ENCODE peak calls at places on chromosome 17, in four cellular contexts. Y is progenitor cell of endocrine pancreas, T is HFFc6, X is GM12865. R is an unnamed sample.
A peak's percentile ranks its signal among the peaks of the same experiment; 100 is the strongest.

GRCh38 chr17:43849116-43849515 is 2.1 kb downstream of the CD300LG start:
- DNase-seq in Y (no peak), T (no peak), X (no peak), R (no peak)

GRCh38 chr17:80859004-80859941 is 132.4 kb upstream of the CHMP6 start:
- DNase-seq in Y (no peak), T (peak; percentile 94), X (no peak), R (peak; percentile 92)

GRCh38 chr17:49928126-49928800 is 40.7 kb upstream of the DLX4 start:
- DNase-seq in Y (no peak), T (no peak), X (no peak), R (peak; percentile 15)

GRCh38 chr17:7323731-7324437 is 5.3 kb downstream of the NEURL4 start:
- DNase-seq in Y (peak; percentile 69), T (peak; percentile 21), X (peak; percentile 57), R (peak; percentile 20)

GRCh38 chr17:3685174-3685812 is 10.7 kb downstream of the P2RX5 start:
- DNase-seq in Y (no peak), T (no peak), X (no peak), R (no peak)

GRCh38 chr17:28763804-28764266 is 20.0 kb downstream of the TRAF4 start:
- DNase-seq in Y (peak; percentile 66), T (peak; percentile 72), X (peak; percentile 80), R (peak; percentile 79)

GRCh38 chr17:4167786-4168185 is 24.8 kb downstream of the CYB5D2 start:
- DNase-seq in Y (no peak), T (no peak), X (no peak), R (no peak)

GRCh38 chr17:44122825-44123355 is 551 bp downstream of the HDAC5 start:
- DNase-seq in Y (no peak), T (no peak), X (peak; percentile 21), R (no peak)

GRCh38 chr17:77320046-77320445 is 179.3 kb downstream of the SEC14L1 start:
- DNase-seq in Y (no peak), T (peak; percentile 50), X (no peak), R (peak; percentile 87)

GRCh38 chr17:15463363-15463762 is 4.1 kb downstream of the CDRT4 start:
- DNase-seq in Y (no peak), T (peak; percentile 77), X (no peak), R (peak; percentile 87)

GRCh38 chr17:48625502-48626201 is 506 bp downstream of the HOXB9 start:
- DNase-seq in Y (no peak), T (no peak), X (peak; percentile 51), R (no peak)

GRCh38 chr17:66091440-66092080 is 100.4 kb downstream of the CEP112 start:
- DNase-seq in Y (no peak), T (no peak), X (no peak), R (no peak)

GRCh38 chr17:40498281-40499084 is 2.9 kb downstream of the TNS4 start:
- DNase-seq in Y (no peak), T (no peak), X (no peak), R (no peak)

GRCh38 chr17:28086519-28086918 is 44.0 kb downstream of the NLK start:
- DNase-seq in Y (no peak), T (peak; percentile 46), X (no peak), R (no peak)

GRCh38 chr17:69452664-69453260 is 38.3 kb downstream of the MAP2K6 start:
- DNase-seq in Y (no peak), T (no peak), X (no peak), R (no peak)

GRCh38 chr17:47875011-47875471 is 21.0 kb upstream of the SP2 start:
- DNase-seq in Y (no peak), T (no peak), X (no peak), R (no peak)

GRCh38 chr17:19567216-19568015 is 33.8 kb downstream of the SLC47A1 start:
- DNase-seq in Y (no peak), T (no peak), X (no peak), R (no peak)
- TF ChIP-seq CTCF in Y (no peak), T (no peak), X (no peak), R (no peak)

DNA sequence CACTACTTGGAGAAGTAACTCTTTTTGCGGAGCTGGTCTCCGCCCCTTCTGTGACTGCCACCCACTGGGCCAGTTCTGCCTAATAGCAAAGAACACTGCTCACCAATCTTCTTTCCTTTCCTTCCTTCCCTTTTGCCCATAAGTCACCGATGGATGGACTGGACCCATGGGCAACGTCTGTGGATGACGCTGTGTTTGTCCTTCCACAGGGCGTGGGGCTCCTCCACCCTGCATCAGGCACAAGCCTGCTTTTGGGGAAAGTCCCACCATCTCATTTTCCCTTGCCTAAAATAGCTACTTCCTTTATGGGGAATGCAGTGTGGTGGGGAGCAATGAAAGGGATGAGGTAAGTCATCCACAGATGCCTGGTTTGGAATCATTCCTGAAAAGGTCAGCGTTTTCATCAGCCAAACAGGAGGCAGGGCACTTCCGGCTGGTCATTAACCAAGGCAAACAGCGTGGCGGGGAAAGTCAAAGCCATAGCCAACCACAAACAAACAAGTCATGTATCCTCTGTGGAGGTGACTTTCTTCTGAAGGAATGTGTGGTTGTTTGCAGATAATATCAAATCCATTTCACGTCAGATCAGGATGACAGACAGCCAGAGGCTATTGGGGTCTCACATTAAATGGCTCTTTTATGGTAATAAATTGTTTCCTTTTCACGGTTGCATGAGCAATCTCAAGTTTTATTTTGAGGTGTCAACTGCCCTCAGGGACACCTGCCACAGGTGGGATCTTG is 30.7 kb upstream of the MED9 start:
- DNase-seq in Y (no peak), T (peak; percentile 95), X (no peak), R (peak; percentile 93)
- TF ChIP-seq CTCF in Y (no peak), T (no peak), X (no peak), R (peak; percentile 3)

DNA sequence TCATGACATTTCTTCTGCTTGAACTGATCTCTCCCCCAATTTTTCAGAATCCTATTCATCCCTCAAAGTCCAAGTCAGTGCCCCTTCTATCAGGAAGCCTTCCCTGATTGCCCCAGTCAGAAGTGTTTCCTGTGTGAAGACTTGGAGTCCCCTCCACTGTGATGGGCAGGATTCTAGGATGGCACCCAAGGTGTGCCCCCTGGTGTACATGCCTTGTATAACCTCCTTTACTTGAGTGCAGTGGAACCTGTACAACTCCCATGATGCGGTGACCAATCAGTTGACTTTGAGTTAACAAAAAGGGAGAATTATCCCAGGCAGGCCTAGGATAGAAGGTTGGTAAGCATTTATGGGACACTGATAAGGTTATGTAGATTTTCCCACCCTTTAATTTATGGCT is 23.4 kb downstream of the MYH13 start:
- DNase-seq in Y (no peak), T (no peak), X (peak; percentile 45), R (no peak)
- TF ChIP-seq CTCF in Y (no peak), T (peak; percentile 33), X (peak; percentile 42), R (peak; percentile 26)

GRCh38 chr17:2030779-2031163 is 818 bp downstream of the DPH1 start:
- DNase-seq in Y (peak; percentile 44), T (no peak), X (peak; percentile 91), R (peak; percentile 90)
- TF ChIP-seq CTCF in Y (peak; percentile 67), T (peak; percentile 75), X (peak; percentile 70), R (peak; percentile 77)

GRCh38 chr17:73782231-73782630 is 138.0 kb upstream of the SDK2 start:
- DNase-seq in Y (no peak), T (no peak), X (no peak), R (no peak)

GRCh38 chr17:73784015-73784603 is 139.9 kb upstream of the SDK2 start:
- DNase-seq in Y (no peak), T (no peak), X (no peak), R (no peak)

GRCh38 chr17:73785466-73785865 is 141.2 kb upstream of the SDK2 start:
- DNase-seq in Y (no peak), T (no peak), X (no peak), R (no peak)

GRCh38 chr17:73783382-73783766 is 139.1 kb upstream of the SDK2 start:
- DNase-seq in Y (no peak), T (no peak), X (no peak), R (no peak)

DNA sequence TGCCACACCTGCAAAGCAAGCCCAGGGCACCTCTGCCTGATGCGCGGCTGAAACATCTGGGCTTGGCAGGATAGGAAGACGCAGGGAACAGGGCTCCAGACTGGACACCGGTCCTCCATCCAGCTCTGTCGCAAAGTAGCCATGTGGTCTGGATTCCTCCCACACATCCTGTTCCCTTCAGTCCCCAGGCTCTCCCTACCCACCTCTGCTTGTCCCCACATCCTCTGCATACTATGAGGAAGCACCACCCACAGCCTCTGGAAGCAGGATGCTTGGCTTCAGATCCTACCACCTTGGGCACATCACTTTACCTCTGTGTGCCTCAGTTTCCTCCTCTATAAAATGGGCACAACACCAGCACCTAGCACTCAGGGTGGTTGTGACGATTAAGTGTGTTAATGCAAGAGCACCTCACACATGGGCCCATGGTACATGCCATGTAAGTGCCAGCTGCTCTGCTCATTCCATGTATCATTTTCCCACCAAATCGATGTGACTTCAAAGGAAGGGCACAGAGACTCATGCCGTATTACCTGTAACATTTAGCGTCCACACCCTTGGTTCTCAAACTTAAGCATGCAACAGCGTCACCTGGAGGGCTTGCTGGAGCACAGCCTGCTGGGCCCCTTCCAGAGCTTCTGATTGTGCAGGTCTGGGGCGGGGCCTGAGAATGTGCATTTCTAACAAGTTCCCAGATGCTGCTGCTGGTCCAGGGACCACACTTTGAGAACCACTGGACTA is 138.6 kb upstream of the SDK2 start:
- DNase-seq in Y (no peak), T (no peak), X (peak; percentile 9), R (no peak)
- TF ChIP-seq CTCF in Y (peak; percentile 28), T (no peak), X (peak; percentile 9), R (no peak)

DNA sequence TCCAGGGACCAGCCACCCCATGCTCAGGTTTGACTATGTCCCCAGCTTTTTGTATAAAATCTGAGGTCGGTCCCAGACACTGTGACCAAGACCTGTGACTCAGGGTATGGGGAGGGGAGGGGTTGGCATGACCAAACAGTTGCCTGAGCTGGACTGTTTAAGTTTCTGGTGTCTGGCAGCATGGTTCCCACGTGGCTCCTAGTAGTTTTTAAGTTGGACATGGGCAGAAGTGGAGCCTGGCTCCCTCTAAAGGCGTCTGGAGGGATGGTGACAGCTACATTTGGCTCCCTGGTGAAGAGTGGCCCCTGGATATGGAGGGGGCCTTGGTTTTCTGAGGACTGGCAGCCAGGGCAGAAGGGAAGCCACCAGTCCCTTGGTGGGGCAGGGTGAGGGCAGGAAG is 7.9 kb downstream of the SMCR8 start:
- DNase-seq in Y (no peak), T (peak; percentile 28), X (no peak), R (no peak)
- TF ChIP-seq CTCF in Y (no peak), T (peak; percentile 42), X (no peak), R (no peak)

GRCh38 chr17:79699386-79700036 is 31.2 kb upstream of the ENPP7 start:
- DNase-seq in Y (no peak), T (no peak), X (peak; percentile 26), R (no peak)

GRCh38 chr17:79702550-79703236 is 28.1 kb upstream of the ENPP7 start:
- DNase-seq in Y (no peak), T (no peak), X (no peak), R (no peak)

GRCh38 chr17:79704691-79705090 is 26.1 kb upstream of the ENPP7 start:
- DNase-seq in Y (no peak), T (no peak), X (no peak), R (no peak)

GRCh38 chr17:79700574-79700973 is 30.2 kb upstream of the ENPP7 start:
- DNase-seq in Y (no peak), T (no peak), X (no peak), R (no peak)

DNA sequence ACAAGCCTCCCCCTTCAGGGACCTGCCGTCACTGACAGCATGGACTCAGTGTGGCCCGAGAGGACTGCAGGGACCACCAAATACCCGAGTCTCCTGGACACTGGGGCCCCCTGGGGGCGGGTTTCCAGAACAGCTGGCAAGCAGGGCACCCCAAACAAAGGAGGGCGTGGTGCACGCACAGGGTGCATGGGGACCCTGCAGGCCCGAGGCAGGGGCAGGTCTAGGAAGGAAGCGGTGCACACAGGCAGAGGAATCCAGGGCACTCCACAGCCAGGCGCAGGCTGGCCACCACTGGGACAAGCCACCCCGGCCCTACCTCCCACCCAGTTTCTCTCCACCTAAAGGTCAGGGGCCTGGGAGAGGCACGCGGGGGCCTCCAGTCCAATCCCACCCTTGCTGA is 28.7 kb upstream of the ENPP7 start:
- DNase-seq in Y (no peak), T (no peak), X (no peak), R (no peak)
- TF ChIP-seq CTCF in Y (peak; percentile 41), T (peak; percentile 27), X (no peak), R (no peak)

GRCh38 chr17:29909604-29910003 is 20.4 kb downstream of the SSH2 start:
- DNase-seq in Y (no peak), T (no peak), X (no peak), R (no peak)
- TF ChIP-seq CTCF in Y (no peak), T (no peak), X (no peak), R (no peak)